ENCODE peak calls at places on chromosomes 2 and 18, in nine cellular contexts. One of them, this sample, is unnamed.

GRCh38 chr2:77823028-77823427 is 300.9 kb upstream of the LRRTM4 start:
- DNase-seq in T follicular helper cell: no peak
- DNase-seq in activated naive CD4-positive, alpha-beta T cell: no peak
- DNase-seq in HEK293T: no peak
- DNase-seq in type B pancreatic cell: no peak
- DNase-seq in cardiac fibroblast: no peak
- DNase-seq in AG10803: no peak
- DNase-seq in GM23248: no peak
- DNase-seq in stimulated activated CD8-positive, alpha-beta memory T cell treated with anti-CD3 and anti-CD28 coated beads, Interleukin-7, amount 100 ng/mL, for 24 hours: no peak
- DNase-seq in this sample: no peak

GRCh38 chr18:7872569-7872968 is 305.5 kb downstream of the PTPRM start:
- DNase-seq in T follicular helper cell: no peak
- DNase-seq in activated naive CD4-positive, alpha-beta T cell: no peak
- DNase-seq in HEK293T: no peak
- DNase-seq in type B pancreatic cell: no peak
- DNase-seq in cardiac fibroblast: peak; percentile 58
- DNase-seq in AG10803: peak; percentile 69
- DNase-seq in GM23248: peak; percentile 56
- DNase-seq in stimulated activated CD8-positive, alpha-beta memory T cell treated with anti-CD3 and anti-CD28 coated beads, Interleukin-7, amount 100 ng/mL, for 24 hours: no peak
- DNase-seq in this sample: no peak

GRCh38 chr18:7369006-7369405 is 138.1 kb downstream of the LRRC30 start:
- DNase-seq in T follicular helper cell: no peak
- DNase-seq in activated naive CD4-positive, alpha-beta T cell: no peak
- DNase-seq in HEK293T: no peak
- DNase-seq in type B pancreatic cell: no peak
- DNase-seq in cardiac fibroblast: peak; percentile 3
- DNase-seq in AG10803: no peak
- DNase-seq in GM23248: no peak
- DNase-seq in stimulated activated CD8-positive, alpha-beta memory T cell treated with anti-CD3 and anti-CD28 coated beads, Interleukin-7, amount 100 ng/mL, for 24 hours: no peak
- DNase-seq in this sample: no peak

GRCh38 chr2:9313443-9313842 is 106.8 kb downstream of the ASAP2 start:
- DNase-seq in T follicular helper cell: no peak
- DNase-seq in activated naive CD4-positive, alpha-beta T cell: no peak
- DNase-seq in HEK293T: no peak
- DNase-seq in type B pancreatic cell: no peak
- DNase-seq in cardiac fibroblast: peak; percentile 55
- DNase-seq in AG10803: no peak
- DNase-seq in GM23248: no peak
- DNase-seq in stimulated activated CD8-positive, alpha-beta memory T cell treated with anti-CD3 and anti-CD28 coated beads, Interleukin-7, amount 100 ng/mL, for 24 hours: no peak
- DNase-seq in this sample: no peak

GRCh38 chr2:55718165-55719008 is 24.7 kb upstream of the PNPT1 start:
- DNase-seq in T follicular helper cell: peak; percentile 17
- DNase-seq in activated naive CD4-positive, alpha-beta T cell: no peak
- DNase-seq in HEK293T: peak; percentile 58
- DNase-seq in type B pancreatic cell: no peak
- DNase-seq in cardiac fibroblast: peak; percentile 89
- DNase-seq in AG10803: peak; percentile 61
- DNase-seq in GM23248: peak; percentile 84
- DNase-seq in stimulated activated CD8-positive, alpha-beta memory T cell treated with anti-CD3 and anti-CD28 coated beads, Interleukin-7, amount 100 ng/mL, for 24 hours: no peak
- DNase-seq in this sample: peak; percentile 5

GRCh38 chr2:108998911-108999310 is 9.9 kb upstream of the EDAR start:
- DNase-seq in T follicular helper cell: no peak
- DNase-seq in activated naive CD4-positive, alpha-beta T cell: no peak
- DNase-seq in HEK293T: no peak
- DNase-seq in type B pancreatic cell: no peak
- DNase-seq in cardiac fibroblast: no peak
- DNase-seq in AG10803: peak; percentile 54
- DNase-seq in GM23248: peak; percentile 35
- DNase-seq in stimulated activated CD8-positive, alpha-beta memory T cell treated with anti-CD3 and anti-CD28 coated beads, Interleukin-7, amount 100 ng/mL, for 24 hours: no peak
- DNase-seq in this sample: no peak

GRCh38 chr2:60531638-60532216 is 21.7 kb downstream of the BCL11A start:
- DNase-seq in T follicular helper cell: no peak
- DNase-seq in activated naive CD4-positive, alpha-beta T cell: no peak
- DNase-seq in HEK293T: no peak
- DNase-seq in type B pancreatic cell: no peak
- DNase-seq in cardiac fibroblast: no peak
- DNase-seq in AG10803: no peak
- DNase-seq in GM23248: no peak
- DNase-seq in stimulated activated CD8-positive, alpha-beta memory T cell treated with anti-CD3 and anti-CD28 coated beads, Interleukin-7, amount 100 ng/mL, for 24 hours: no peak
- DNase-seq in this sample: no peak

GRCh38 chr2:71922501-71923142 is 225.0 kb downstream of the CYP26B1 start:
- DNase-seq in T follicular helper cell: no peak
- DNase-seq in activated naive CD4-positive, alpha-beta T cell: no peak
- DNase-seq in HEK293T: peak; percentile 3
- DNase-seq in type B pancreatic cell: no peak
- DNase-seq in cardiac fibroblast: no peak
- DNase-seq in AG10803: no peak
- DNase-seq in GM23248: no peak
- DNase-seq in stimulated activated CD8-positive, alpha-beta memory T cell treated with anti-CD3 and anti-CD28 coated beads, Interleukin-7, amount 100 ng/mL, for 24 hours: no peak
- DNase-seq in this sample: no peak

GRCh38 chr2:140262908-140263307 is 1482.7 kb upstream of the NXPH2 start:
- DNase-seq in T follicular helper cell: no peak
- DNase-seq in activated naive CD4-positive, alpha-beta T cell: no peak
- DNase-seq in HEK293T: no peak
- DNase-seq in type B pancreatic cell: no peak
- DNase-seq in cardiac fibroblast: no peak
- DNase-seq in AG10803: no peak
- DNase-seq in GM23248: no peak
- DNase-seq in stimulated activated CD8-positive, alpha-beta memory T cell treated with anti-CD3 and anti-CD28 coated beads, Interleukin-7, amount 100 ng/mL, for 24 hours: no peak
- DNase-seq in this sample: no peak

GRCh38 chr2:233288663-233289062 is 19.0 kb upstream of the SAG start:
- DNase-seq in T follicular helper cell: no peak
- DNase-seq in activated naive CD4-positive, alpha-beta T cell: no peak
- DNase-seq in HEK293T: no peak
- DNase-seq in type B pancreatic cell: no peak
- DNase-seq in cardiac fibroblast: peak; percentile 5
- DNase-seq in AG10803: no peak
- DNase-seq in GM23248: no peak
- DNase-seq in stimulated activated CD8-positive, alpha-beta memory T cell treated with anti-CD3 and anti-CD28 coated beads, Interleukin-7, amount 100 ng/mL, for 24 hours: no peak
- DNase-seq in this sample: no peak

GRCh38 chr2:118443596-118443995 is 355.3 kb downstream of the INSIG2 start:
- DNase-seq in T follicular helper cell: no peak
- DNase-seq in activated naive CD4-positive, alpha-beta T cell: no peak
- DNase-seq in HEK293T: no peak
- DNase-seq in type B pancreatic cell: no peak
- DNase-seq in cardiac fibroblast: peak; percentile 81
- DNase-seq in AG10803: peak; percentile 65
- DNase-seq in GM23248: peak; percentile 64
- DNase-seq in stimulated activated CD8-positive, alpha-beta memory T cell treated with anti-CD3 and anti-CD28 coated beads, Interleukin-7, amount 100 ng/mL, for 24 hours: no peak
- DNase-seq in this sample: no peak

GRCh38 chr2:215614296-215614695 is 178.4 kb upstream of the FN1 start:
- DNase-seq in T follicular helper cell: no peak
- DNase-seq in activated naive CD4-positive, alpha-beta T cell: no peak
- DNase-seq in HEK293T: no peak
- DNase-seq in type B pancreatic cell: no peak
- DNase-seq in cardiac fibroblast: no peak
- DNase-seq in AG10803: no peak
- DNase-seq in GM23248: no peak
- DNase-seq in stimulated activated CD8-positive, alpha-beta memory T cell treated with anti-CD3 and anti-CD28 coated beads, Interleukin-7, amount 100 ng/mL, for 24 hours: no peak
- DNase-seq in this sample: no peak

GRCh38 chr2:197867630-197868029 is 63.2 kb downstream of the PLCL1 start:
- DNase-seq in T follicular helper cell: no peak
- DNase-seq in activated naive CD4-positive, alpha-beta T cell: no peak
- DNase-seq in HEK293T: no peak
- DNase-seq in type B pancreatic cell: no peak
- DNase-seq in cardiac fibroblast: no peak
- DNase-seq in AG10803: no peak
- DNase-seq in GM23248: no peak
- DNase-seq in stimulated activated CD8-positive, alpha-beta memory T cell treated with anti-CD3 and anti-CD28 coated beads, Interleukin-7, amount 100 ng/mL, for 24 hours: no peak
- DNase-seq in this sample: no peak

GRCh38 chr2:5982217-5982910 is 290.2 kb downstream of the SOX11 start:
- DNase-seq in T follicular helper cell: no peak
- DNase-seq in activated naive CD4-positive, alpha-beta T cell: no peak
- DNase-seq in HEK293T: no peak
- DNase-seq in type B pancreatic cell: no peak
- DNase-seq in cardiac fibroblast: no peak
- DNase-seq in AG10803: no peak
- DNase-seq in GM23248: no peak
- DNase-seq in stimulated activated CD8-positive, alpha-beta memory T cell treated with anti-CD3 and anti-CD28 coated beads, Interleukin-7, amount 100 ng/mL, for 24 hours: no peak
- DNase-seq in this sample: no peak

GRCh38 chr18:58361212-58361611 is 267.7 kb downstream of the ALPK2 start:
- DNase-seq in T follicular helper cell: no peak
- DNase-seq in activated naive CD4-positive, alpha-beta T cell: no peak
- DNase-seq in HEK293T: no peak
- DNase-seq in type B pancreatic cell: no peak
- DNase-seq in cardiac fibroblast: peak; percentile 21
- DNase-seq in AG10803: peak; percentile 17
- DNase-seq in GM23248: no peak
- DNase-seq in stimulated activated CD8-positive, alpha-beta memory T cell treated with anti-CD3 and anti-CD28 coated beads, Interleukin-7, amount 100 ng/mL, for 24 hours: no peak
- DNase-seq in this sample: no peak

GRCh38 chr2:234044157-234044556 is 6.3 kb upstream of the SPP2 start:
- DNase-seq in T follicular helper cell: no peak
- DNase-seq in activated naive CD4-positive, alpha-beta T cell: no peak
- DNase-seq in HEK293T: no peak
- DNase-seq in type B pancreatic cell: no peak
- DNase-seq in cardiac fibroblast: peak; percentile 82
- DNase-seq in AG10803: peak; percentile 69
- DNase-seq in GM23248: peak; percentile 75
- DNase-seq in stimulated activated CD8-positive, alpha-beta memory T cell treated with anti-CD3 and anti-CD28 coated beads, Interleukin-7, amount 100 ng/mL, for 24 hours: no peak
- DNase-seq in this sample: no peak

GRCh38 chr2:218406949-218407703 is 7.5 kb downstream of the CTDSP1 start:
- DNase-seq in T follicular helper cell: peak; percentile 53
- DNase-seq in activated naive CD4-positive, alpha-beta T cell: no peak
- DNase-seq in HEK293T: no peak
- DNase-seq in type B pancreatic cell: no peak
- DNase-seq in cardiac fibroblast: peak; percentile 59
- DNase-seq in AG10803: peak; percentile 70
- DNase-seq in GM23248: peak; percentile 67
- DNase-seq in stimulated activated CD8-positive, alpha-beta memory T cell treated with anti-CD3 and anti-CD28 coated beads, Interleukin-7, amount 100 ng/mL, for 24 hours: peak; percentile 25
- DNase-seq in this sample: no peak

GRCh38 chr18:23243178-23243577 is 107.9 kb downstream of the CABLES1 start:
- DNase-seq in T follicular helper cell: no peak
- DNase-seq in activated naive CD4-positive, alpha-beta T cell: no peak
- DNase-seq in HEK293T: no peak
- DNase-seq in type B pancreatic cell: no peak
- DNase-seq in cardiac fibroblast: no peak
- DNase-seq in AG10803: no peak
- DNase-seq in GM23248: no peak
- DNase-seq in stimulated activated CD8-positive, alpha-beta memory T cell treated with anti-CD3 and anti-CD28 coated beads, Interleukin-7, amount 100 ng/mL, for 24 hours: no peak
- DNase-seq in this sample: no peak

GRCh38 chr2:191927319-191927867 is 80.5 kb upstream of the CAVIN2 start:
- DNase-seq in T follicular helper cell: no peak
- DNase-seq in activated naive CD4-positive, alpha-beta T cell: no peak
- DNase-seq in HEK293T: no peak
- DNase-seq in type B pancreatic cell: no peak
- DNase-seq in cardiac fibroblast: peak; percentile 69
- DNase-seq in AG10803: peak; percentile 88
- DNase-seq in GM23248: peak; percentile 82
- DNase-seq in stimulated activated CD8-positive, alpha-beta memory T cell treated with anti-CD3 and anti-CD28 coated beads, Interleukin-7, amount 100 ng/mL, for 24 hours: no peak
- DNase-seq in this sample: no peak

GRCh38 chr2:204321910-204322765 is 223.1 kb upstream of the PARD3B start:
- DNase-seq in T follicular helper cell: no peak
- DNase-seq in activated naive CD4-positive, alpha-beta T cell: no peak
- DNase-seq in HEK293T: no peak
- DNase-seq in type B pancreatic cell: no peak
- DNase-seq in cardiac fibroblast: peak; percentile 80
- DNase-seq in AG10803: peak; percentile 52
- DNase-seq in GM23248: peak; percentile 25
- DNase-seq in stimulated activated CD8-positive, alpha-beta memory T cell treated with anti-CD3 and anti-CD28 coated beads, Interleukin-7, amount 100 ng/mL, for 24 hours: no peak
- DNase-seq in this sample: no peak

GRCh38 chr2:134360750-134361487 is 107.0 kb downstream of the MGAT5 start:
- DNase-seq in T follicular helper cell: no peak
- DNase-seq in activated naive CD4-positive, alpha-beta T cell: no peak
- DNase-seq in HEK293T: no peak
- DNase-seq in type B pancreatic cell: no peak
- DNase-seq in cardiac fibroblast: no peak
- DNase-seq in AG10803: no peak
- DNase-seq in GM23248: no peak
- DNase-seq in stimulated activated CD8-positive, alpha-beta memory T cell treated with anti-CD3 and anti-CD28 coated beads, Interleukin-7, amount 100 ng/mL, for 24 hours: no peak
- DNase-seq in this sample: no peak

GRCh38 chr2:140711867-140712266 is 1418.9 kb downstream of the LRP1B start:
- DNase-seq in T follicular helper cell: no peak
- DNase-seq in activated naive CD4-positive, alpha-beta T cell: no peak
- DNase-seq in HEK293T: no peak
- DNase-seq in type B pancreatic cell: no peak
- DNase-seq in cardiac fibroblast: no peak
- DNase-seq in AG10803: no peak
- DNase-seq in GM23248: no peak
- DNase-seq in stimulated activated CD8-positive, alpha-beta memory T cell treated with anti-CD3 and anti-CD28 coated beads, Interleukin-7, amount 100 ng/mL, for 24 hours: no peak
- DNase-seq in this sample: no peak

GRCh38 chr18:57728941-57729511 is 74.1 kb downstream of the ATP8B1 start:
- DNase-seq in T follicular helper cell: no peak
- DNase-seq in activated naive CD4-positive, alpha-beta T cell: no peak
- DNase-seq in HEK293T: no peak
- DNase-seq in type B pancreatic cell: no peak
- DNase-seq in cardiac fibroblast: peak; percentile 35
- DNase-seq in AG10803: peak; percentile 45
- DNase-seq in GM23248: peak; percentile 31
- DNase-seq in stimulated activated CD8-positive, alpha-beta memory T cell treated with anti-CD3 and anti-CD28 coated beads, Interleukin-7, amount 100 ng/mL, for 24 hours: no peak
- DNase-seq in this sample: no peak

GRCh38 chr18:70461323-70462077 is 172.7 kb downstream of the SOCS6 start:
- DNase-seq in T follicular helper cell: no peak
- DNase-seq in activated naive CD4-positive, alpha-beta T cell: no peak
- DNase-seq in HEK293T: no peak
- DNase-seq in type B pancreatic cell: no peak
- DNase-seq in cardiac fibroblast: no peak
- DNase-seq in AG10803: no peak
- DNase-seq in GM23248: no peak
- DNase-seq in stimulated activated CD8-positive, alpha-beta memory T cell treated with anti-CD3 and anti-CD28 coated beads, Interleukin-7, amount 100 ng/mL, for 24 hours: no peak
- DNase-seq in this sample: no peak

This sample was measured in H1.